ENCODE peak calls at places on chromosomes 2 and 18, in nine cellular contexts. W is upper lobe of right lung, J is IMR-90, Q is RWPE1, T is transverse colon, I is fibroblast of lung, U is psoas muscle, F is dorsolateral prefrontal cortex, Y is H9. R is an unnamed sample.

GRCh38 chr2:74102516-74102915 is 45.2 kb downstream of the BOLA3 start:
- DNase-seq in W (no peak), J (no peak), Q (no peak), T (no peak), I (no peak), U (no peak), F (no peak), Y (no peak), R (no peak)

GRCh38 chr18:48667276-48668254 is 128.7 kb downstream of the CTIF start:
- DNase-seq in W (peak), J (peak), Q (no peak), T (no peak), I (peak), U (no peak), F (peak), Y (peak), R (no peak)

GRCh38 chr2:9002637-9003365 is 683 bp downstream of the MBOAT2 start:
- DNase-seq in W (peak), J (no peak), Q (peak), T (peak), I (peak), U (peak), F (peak), Y (no peak), R (no peak)

GRCh38 chr18:43662657-43663056 is 385.4 kb upstream of the SYT4 start:
- DNase-seq in W (no peak), J (peak), Q (peak), T (no peak), I (peak), U (no peak), F (no peak), Y (no peak), R (peak)

GRCh38 chr2:56132138-56132537 is 51.7 kb upstream of the CCDC85A start:
- DNase-seq in W (no peak), J (peak), Q (peak), T (no peak), I (peak), U (no peak), F (no peak), Y (no peak), R (peak)

GRCh38 chr2:222424281-222424728 is at the start of gene SGPP2:
- DNase-seq in W (peak), J (no peak), Q (peak), T (peak), I (no peak), U (no peak), F (peak), Y (peak), R (no peak)

GRCh38 chr2:204152616-204153015 is 216.1 kb downstream of the ICOS start:
- DNase-seq in W (no peak), J (no peak), Q (no peak), T (no peak), I (peak), U (no peak), F (no peak), Y (no peak), R (no peak)

GRCh38 chr18:32455346-32455745 is 15.3 kb downstream of the GAREM1 start:
- DNase-seq in W (no peak), J (no peak), Q (no peak), T (no peak), I (no peak), U (no peak), F (no peak), Y (no peak), R (no peak)

GRCh38 chr2:202335791-202336467 is 40.2 kb upstream of the BMPR2 start:
- DNase-seq in W (no peak), J (peak), Q (no peak), T (no peak), I (peak), U (no peak), F (no peak), Y (no peak), R (no peak)

GRCh38 chr2:118014492-118014824 is 588 bp upstream of the CCDC93 start:
- DNase-seq in W (no peak), J (no peak), Q (no peak), T (no peak), I (no peak), U (no peak), F (no peak), Y (no peak), R (no peak)

GRCh38 chr2:202491514-202491913 is 115.4 kb downstream of the BMPR2 start:
- DNase-seq in W (no peak), J (no peak), Q (no peak), T (no peak), I (no peak), U (no peak), F (no peak), Y (no peak), R (no peak)

GRCh38 chr2:209772316-209772715 is 684 bp downstream of the UNC80 start:
- DNase-seq in W (no peak), J (no peak), Q (no peak), T (no peak), I (no peak), U (no peak), F (no peak), Y (no peak), R (no peak)

GRCh38 chr2:11757101-11757500 is 10.7 kb downstream of the LPIN1 start:
- DNase-seq in W (no peak), J (no peak), Q (no peak), T (no peak), I (no peak), U (no peak), F (no peak), Y (no peak), R (no peak)

GRCh38 chr2:226336283-226336682 is 463.3 kb downstream of the IRS1 start:
- DNase-seq in W (no peak), J (no peak), Q (no peak), T (no peak), I (no peak), U (no peak), F (no peak), Y (no peak), R (no peak)

GRCh38 chr2:129396980-129397599 is 582.4 kb upstream of the RAB6C start:
- DNase-seq in W (no peak), J (no peak), Q (peak), T (no peak), I (peak), U (no peak), F (peak), Y (peak), R (no peak)

GRCh38 chr2:63819765-63820717 is 21.7 kb upstream of the UGP2 start:
- DNase-seq in W (no peak), J (peak), Q (no peak), T (no peak), I (no peak), U (peak), F (no peak), Y (no peak), R (no peak)

GRCh38 chr2:125227843-125228392 is 1202.8 kb downstream of the CNTNAP5 start:
- DNase-seq in W (no peak), J (no peak), Q (no peak), T (no peak), I (no peak), U (no peak), F (no peak), Y (no peak), R (no peak)
- TF ChIP-seq CTCF in W (peak), J (no peak), Q (peak), T (no peak), I (no peak), U (no peak), F (no peak), Y (peak), R (peak)

GRCh38 chr2:190859347-190860297 is 21.0 kb upstream of the GLS start:
- DNase-seq in W (no peak), J (peak), Q (peak), T (no peak), I (peak), U (no peak), F (no peak), Y (no peak), R (no peak)

GRCh38 chr2:190858817-190859216 is 21.8 kb upstream of the GLS start:
- DNase-seq in W (no peak), J (peak), Q (no peak), T (no peak), I (peak), U (no peak), F (no peak), Y (no peak), R (no peak)

GRCh38 chr2:190862591-190862991 is 18.0 kb upstream of the GLS start:
- DNase-seq in W (no peak), J (peak), Q (no peak), T (no peak), I (peak), U (no peak), F (no peak), Y (no peak), R (no peak)

GRCh38 chr2:190862067-190862466 is 18.6 kb upstream of the GLS start:
- DNase-seq in W (no peak), J (no peak), Q (no peak), T (no peak), I (no peak), U (no peak), F (no peak), Y (no peak), R (no peak)

DNA sequence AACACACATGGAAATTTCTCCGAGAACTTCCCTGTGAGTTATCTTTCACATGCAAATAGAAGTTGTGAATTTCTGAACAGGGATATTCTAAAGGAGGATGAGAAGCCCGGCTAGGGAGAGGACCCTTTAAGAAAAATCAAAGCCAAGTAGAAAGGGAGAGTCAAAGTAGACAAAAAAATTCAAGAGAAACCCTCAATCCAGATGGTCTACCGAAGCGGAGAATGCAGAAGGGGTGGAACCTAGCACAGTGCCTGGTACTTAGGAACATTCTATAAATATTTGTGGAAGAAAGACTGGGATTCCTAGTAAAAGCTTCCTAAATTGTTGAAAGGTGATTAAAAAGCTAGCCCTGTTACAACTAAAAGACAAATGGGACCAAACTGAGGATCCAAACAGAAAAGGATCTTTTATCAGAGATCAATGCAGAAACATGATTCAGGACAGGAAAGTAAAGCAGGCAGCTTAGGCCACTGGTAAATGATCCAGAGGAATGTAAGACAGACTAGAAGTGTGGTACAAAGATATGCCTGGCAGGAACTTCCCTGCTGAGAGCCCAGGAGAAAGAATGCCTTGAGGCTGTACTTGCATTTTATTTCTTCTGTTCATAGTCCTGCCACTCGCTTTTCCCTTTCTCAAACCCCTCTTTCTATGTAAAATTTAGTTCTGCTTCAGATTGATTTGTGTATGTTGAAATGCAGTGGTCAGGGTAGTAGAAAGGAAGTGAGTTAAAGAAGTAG is 19.5 kb upstream of the GLS start:
- DNase-seq in W (no peak), J (peak), Q (no peak), T (no peak), I (peak), U (no peak), F (no peak), Y (peak), R (no peak)
- H3K27ac ChIP-seq in W (no peak), J (peak), Q (no peak), T (no peak), I (peak), U (no peak), F (no peak), Y (peak), R (peak)

DNA sequence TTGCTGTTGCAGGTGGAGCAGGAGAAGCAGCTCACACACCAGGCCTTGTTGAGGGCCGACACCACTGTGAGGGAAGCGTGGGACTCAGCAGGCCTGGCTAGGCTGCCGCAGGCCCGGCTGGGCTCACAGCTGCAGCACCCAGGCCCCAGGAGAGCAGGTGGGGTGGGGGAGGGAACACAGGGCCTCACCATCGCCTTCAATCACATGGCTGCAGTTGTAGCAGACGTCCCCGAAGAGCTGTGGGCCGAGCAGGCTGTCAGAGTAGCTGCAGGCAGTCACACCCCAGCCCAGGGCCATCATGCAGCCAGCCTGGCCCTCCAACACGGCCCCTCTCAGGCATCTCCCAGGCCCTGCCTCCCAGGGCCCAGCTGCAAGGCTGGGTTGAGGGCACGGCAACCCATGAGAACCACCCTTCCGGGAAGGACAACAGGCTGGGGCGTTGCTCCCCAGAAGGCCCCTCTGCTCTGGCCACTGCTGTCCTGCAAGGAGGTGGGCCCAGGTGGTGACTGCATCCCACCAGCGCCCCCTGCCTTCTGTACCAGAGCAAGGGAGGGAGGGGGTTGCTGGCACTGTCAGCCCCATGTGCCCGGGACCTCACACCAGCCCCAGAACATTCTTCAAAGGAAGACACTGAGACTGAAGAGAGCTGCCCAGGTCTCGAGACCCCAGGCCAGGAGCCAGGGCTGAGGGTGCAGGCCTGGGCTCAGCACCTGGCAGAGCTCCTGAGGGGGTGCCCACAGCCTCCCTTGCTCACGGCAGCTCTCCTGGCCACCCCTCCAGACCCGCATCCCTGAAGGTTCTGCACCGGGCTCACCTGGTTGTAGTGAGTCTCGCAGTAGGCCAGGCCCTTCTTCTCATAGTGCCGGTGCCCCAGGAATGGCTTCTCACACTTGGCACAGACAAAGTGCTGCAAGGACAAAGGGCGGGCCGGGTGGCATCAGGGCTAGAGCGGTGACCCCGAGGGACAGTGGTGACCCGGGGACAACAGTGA is 5.6 kb upstream of the GPR17 start:
- DNase-seq in W (no peak), J (no peak), Q (no peak), T (no peak), I (no peak), U (no peak), F (no peak), Y (peak), R (no peak)
- TF ChIP-seq CTCF in W (peak), J (peak), Q (no peak), T (no peak), I (no peak), U (peak), F (no peak), Y (peak), R (peak)

GRCh38 chr2:239399404-239399999 is 1.3 kb downstream of the HDAC4 start:
- DNase-seq in W (peak), J (peak), Q (no peak), T (peak), I (peak), U (no peak), F (no peak), Y (peak), R (no peak)

GRCh38 chr2:239400000-239400831 is 604 bp downstream of the HDAC4 start:
- DNase-seq in W (peak), J (peak), Q (peak), T (peak), I (no peak), U (no peak), F (no peak), Y (peak), R (no peak)

GRCh38 chr2:239401450-239402227 is 819 bp upstream of the HDAC4 start:
- DNase-seq in W (peak), J (peak), Q (peak), T (peak), I (peak), U (peak), F (peak), Y (peak), R (peak)

GRCh38 chr2:239402666-239403065 is 1.8 kb upstream of the HDAC4 start:
- DNase-seq in W (peak), J (no peak), Q (no peak), T (no peak), I (no peak), U (no peak), F (no peak), Y (no peak), R (no peak)

DNA sequence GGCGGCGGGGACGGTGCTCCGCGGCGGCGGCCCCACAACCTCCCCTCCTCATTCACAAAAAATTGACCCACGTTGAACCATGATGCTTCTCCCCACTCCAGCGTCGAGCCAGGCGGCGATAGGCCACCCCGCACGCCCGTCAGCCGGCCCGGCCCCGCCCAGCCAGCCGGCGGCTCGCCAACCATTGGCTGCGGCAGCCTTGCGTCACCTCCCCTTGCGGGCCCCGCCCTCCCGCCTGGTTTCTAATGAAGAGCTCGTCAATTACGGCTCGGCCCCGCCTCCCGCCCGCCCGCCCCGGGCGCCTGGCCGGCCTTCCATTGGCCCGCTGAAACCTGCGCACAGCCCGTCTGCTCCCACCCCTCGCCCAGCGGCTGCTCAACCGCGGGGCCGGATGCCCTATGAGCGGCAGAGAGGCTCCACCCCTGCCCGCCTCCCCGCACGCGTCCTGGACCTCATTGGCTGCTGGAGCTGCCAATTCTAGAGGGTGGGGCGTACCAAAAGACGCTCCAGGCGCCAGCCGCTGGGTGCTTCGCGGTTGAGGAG is at the start of gene HDAC4:
- DNase-seq in W (peak), J (peak), Q (peak), T (peak), I (peak), U (peak), F (peak), Y (peak), R (peak)
- H3K27ac ChIP-seq in W (peak), J (peak), Q (peak), T (peak), I (peak), U (peak), F (peak), Y (no peak), R (peak)

GRCh38 chr2:85561280-85562212 is at the start of gene GGCX:
- DNase-seq in W (peak), J (peak), Q (peak), T (peak), I (peak), U (peak), F (peak), Y (peak), R (peak)
- TF ChIP-seq CTCF in W (peak), J (peak), Q (no peak), T (peak), I (no peak), U (peak), F (peak), Y (no peak), R (no peak)

DNA sequence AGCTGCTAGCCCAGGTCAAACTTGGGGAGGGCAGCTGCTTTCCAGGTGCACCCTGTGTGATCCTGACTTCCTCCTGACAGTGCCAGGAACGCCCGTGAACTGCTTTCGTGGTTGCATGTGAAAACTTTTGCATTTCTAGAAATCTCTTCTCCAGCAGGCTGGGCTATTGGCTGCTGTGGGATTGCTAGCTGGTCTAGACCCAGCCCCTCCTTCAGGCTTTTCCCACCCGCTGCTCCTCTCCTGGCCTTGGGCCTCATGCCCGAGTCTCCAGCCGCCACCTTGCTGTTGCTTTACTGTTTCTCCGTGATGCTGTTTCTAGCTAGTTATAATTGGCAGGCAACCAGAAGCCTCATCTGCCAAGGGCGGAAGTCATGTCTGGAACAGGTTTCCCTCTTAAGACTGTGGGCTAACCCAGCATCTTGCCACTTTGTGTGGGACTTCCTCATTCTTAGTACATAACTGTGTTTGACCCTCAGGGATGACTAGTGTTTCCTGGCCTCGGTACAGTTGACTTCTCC is 27.0 kb upstream of the MGAT4A start:
- DNase-seq in W (peak), J (peak), Q (peak), T (peak), I (peak), U (peak), F (peak), Y (no peak), R (peak)
- H3K27ac ChIP-seq in W (peak), J (no peak), Q (peak), T (peak), I (no peak), U (no peak), F (peak), Y (no peak), R (no peak)

DNA sequence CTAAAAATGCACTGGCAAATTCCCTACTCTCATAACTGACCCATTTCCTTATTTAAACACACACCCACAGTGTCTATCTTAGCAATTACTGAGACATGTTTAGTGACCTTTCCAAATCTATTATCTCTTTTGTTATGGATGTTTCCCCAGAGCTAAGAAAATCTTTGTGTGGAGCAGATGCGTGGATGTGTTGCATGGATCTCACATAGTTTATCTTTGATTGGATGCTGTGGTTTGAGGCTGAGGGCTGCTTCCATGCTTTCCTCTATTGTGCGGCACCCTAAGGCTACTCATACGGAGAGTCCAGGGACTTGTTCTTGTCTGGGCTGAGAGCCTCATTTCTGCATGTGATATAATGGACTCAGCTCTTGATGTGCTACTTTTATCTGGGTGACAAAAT is 4.7 kb downstream of the ANKZF1 start:
- DNase-seq in W (no peak), J (no peak), Q (no peak), T (no peak), I (no peak), U (no peak), F (no peak), Y (no peak), R (no peak)
- TF ChIP-seq CTCF in W (no peak), J (no peak), Q (no peak), T (no peak), I (no peak), U (no peak), F (no peak), Y (no peak), R (no peak)

R was measured in AG04450.